ENCODE peak calls at places on chromosomes 13 and 19, in ten cellular contexts. K is colonic mucosa, O is H1, P is AG09309, G is cardiac muscle cell, Q is GM06990, Z is fibroblast of lung, R is GM20000, U is HFF-Myc, M is upper lobe of left lung. X is an unnamed sample.

GRCh38 chr13:33411312-33411711 is 125.8 kb upstream of the STARD13 start:
- DNase-seq in K (no peak), O (no peak), P (no peak), G (no peak), Q (no peak), Z (no peak), R (no peak), U (no peak), M (no peak), X (no peak)

GRCh38 chr19:49689133-49690072 is at the start of gene ADM5:
- DNase-seq in K (peak), O (no peak), P (no peak), G (peak), Q (no peak), Z (no peak), R (no peak), U (no peak), M (peak), X (no peak)

GRCh38 chr13:33015791-33016323 is 366 bp upstream of the KL start:
- DNase-seq in K (peak), O (no peak), P (no peak), G (no peak), Q (peak), Z (no peak), R (peak), U (no peak), M (no peak), X (no peak)

GRCh38 chr19:45130888-45131615 is 29.7 kb downstream of the NKPD1 start:
- DNase-seq in K (no peak), O (no peak), P (no peak), G (no peak), Q (no peak), Z (peak), R (no peak), U (no peak), M (no peak), X (no peak)

GRCh38 chr13:93981578-93981977 is 497.9 kb downstream of the DCT start:
- DNase-seq in K (no peak), O (no peak), P (no peak), G (no peak), Q (no peak), Z (no peak), R (no peak), U (no peak), M (no peak), X (no peak)

GRCh38 chr19:58569191-58569942 is 3.8 kb downstream of the MZF1 start:
- DNase-seq in K (peak), O (no peak), P (no peak), G (no peak), Q (no peak), Z (no peak), R (no peak), U (no peak), M (no peak), X (no peak)

GRCh38 chr19:18593367-18594095 is 4.9 kb downstream of the REX1BD start:
- DNase-seq in K (no peak), O (no peak), P (no peak), G (no peak), Q (no peak), Z (no peak), R (no peak), U (no peak), M (peak), X (no peak)

GRCh38 chr19:6065685-6066365 is 44.5 kb downstream of the RFX2 start:
- DNase-seq in K (peak), O (no peak), P (no peak), G (no peak), Q (no peak), Z (peak), R (no peak), U (no peak), M (no peak), X (no peak)

GRCh38 chr19:47035127-47035494 is 13.3 kb downstream of the TMEM160 start:
- DNase-seq in K (peak), O (no peak), P (no peak), G (no peak), Q (no peak), Z (peak), R (no peak), U (no peak), M (no peak), X (no peak)

GRCh38 chr13:49271264-49271663 is 23.5 kb downstream of the CDADC1 start:
- DNase-seq in K (no peak), O (no peak), P (no peak), G (no peak), Q (no peak), Z (no peak), R (peak), U (no peak), M (no peak), X (no peak)

GRCh38 chr19:6802336-6803035 is 30.0 kb downstream of the VAV1 start:
- DNase-seq in K (peak), O (no peak), P (no peak), G (peak), Q (peak), Z (no peak), R (peak), U (no peak), M (no peak), X (no peak)

GRCh38 chr13:93625536-93625935 is 398.9 kb downstream of the GPC6 start:
- DNase-seq in K (no peak), O (no peak), P (no peak), G (peak), Q (no peak), Z (no peak), R (no peak), U (no peak), M (no peak), X (no peak)

GRCh38 chr13:91017031-91017668 is 330.3 kb upstream of the MIR17HG start:
- DNase-seq in K (peak), O (peak), P (no peak), G (peak), Q (peak), Z (peak), R (peak), U (peak), M (no peak), X (peak)

GRCh38 chr13:66853559-66853958 is 376.6 kb downstream of the PCDH9 start:
- DNase-seq in K (no peak), O (no peak), P (no peak), G (no peak), Q (no peak), Z (no peak), R (no peak), U (no peak), M (no peak), X (no peak)

GRCh38 chr19:42424712-42425131 is 2.5 kb downstream of the LIPE start:
- DNase-seq in K (no peak), O (no peak), P (no peak), G (no peak), Q (no peak), Z (no peak), R (no peak), U (no peak), M (peak), X (no peak)

GRCh38 chr19:39498262-39499081 is at the start of gene DLL3:
- DNase-seq in K (no peak), O (no peak), P (no peak), G (no peak), Q (no peak), Z (no peak), R (no peak), U (no peak), M (no peak), X (peak)

GRCh38 chr19:18738961-18739690 is 52.0 kb downstream of the COMP start:
- DNase-seq in K (no peak), O (no peak), P (no peak), G (no peak), Q (no peak), Z (no peak), R (no peak), U (no peak), M (no peak), X (no peak)

GRCh38 chr19:14073925-14074838 is 1.6 kb downstream of the MISP3 start:
- DNase-seq in K (peak), O (no peak), P (no peak), G (no peak), Q (no peak), Z (no peak), R (peak), U (no peak), M (peak), X (no peak)

GRCh38 chr19:41264581-41265375 is 606 bp downstream of the HNRNPUL1 start:
- DNase-seq in K (peak), O (no peak), P (no peak), G (peak), Q (peak), Z (peak), R (peak), U (no peak), M (peak), X (no peak)

GRCh38 chr13:73335226-73335625 is 276.4 kb downstream of the KLF5 start:
- DNase-seq in K (no peak), O (no peak), P (peak), G (peak), Q (no peak), Z (peak), R (no peak), U (peak), M (no peak), X (peak)

GRCh38 chr19:47408156-47408938 is 11.0 kb downstream of the MEIS3 start:
- DNase-seq in K (no peak), O (no peak), P (no peak), G (no peak), Q (no peak), Z (no peak), R (no peak), U (no peak), M (no peak), X (no peak)

GRCh38 chr13:98228661-98229349 is 51.7 kb upstream of the RNF113B start:
- DNase-seq in K (no peak), O (no peak), P (no peak), G (no peak), Q (no peak), Z (peak), R (no peak), U (no peak), M (no peak), X (no peak)

GRCh38 chr19:41920878-41921277 is 7.4 kb downstream of the ERFL start:
- DNase-seq in K (no peak), O (no peak), P (no peak), G (no peak), Q (no peak), Z (no peak), R (no peak), U (no peak), M (peak), X (no peak)

GRCh38 chr19:16825312-16826168 is 3.7 kb upstream of the SIN3B start:
- DNase-seq in K (peak), O (no peak), P (no peak), G (peak), Q (no peak), Z (peak), R (no peak), U (peak), M (no peak), X (no peak)

GRCh38 chr13:26168276-26168814 is 53.8 kb downstream of the RNF6 start:
- DNase-seq in K (no peak), O (no peak), P (no peak), G (peak), Q (no peak), Z (no peak), R (no peak), U (no peak), M (no peak), X (peak)

GRCh38 chr13:28100149-28101121 is at the start of gene FLT3:
- DNase-seq in K (peak), O (peak), P (no peak), G (peak), Q (peak), Z (peak), R (peak), U (no peak), M (peak), X (no peak)

GRCh38 chr19:35134601-35135091 is at the start of gene LGI4:
- DNase-seq in K (no peak), O (no peak), P (no peak), G (no peak), Q (no peak), Z (no peak), R (no peak), U (no peak), M (no peak), X (no peak)

GRCh38 chr13:64985075-64985474 is 2245.1 kb downstream of the PCDH9 start:
- DNase-seq in K (no peak), O (no peak), P (no peak), G (no peak), Q (no peak), Z (no peak), R (no peak), U (no peak), M (no peak), X (no peak)

GRCh38 chr19:44738603-44739585 is 9.6 kb upstream of the BCL3 start:
- DNase-seq in K (peak), O (no peak), P (no peak), G (no peak), Q (no peak), Z (peak), R (no peak), U (no peak), M (no peak), X (no peak)

GRCh38 chr13:21670006-21670882 is 629 bp upstream of the FGF9 start:
- DNase-seq in K (peak), O (no peak), P (no peak), G (peak), Q (peak), Z (peak), R (peak), U (no peak), M (peak), X (no peak)

GRCh38 chr13:112464720-112465119 is 88.6 kb downstream of the SPACA7 start:
- DNase-seq in K (no peak), O (no peak), P (no peak), G (no peak), Q (no peak), Z (no peak), R (no peak), U (no peak), M (no peak), X (no peak)

GRCh38 chr19:5680083-5680436 is 256 bp downstream of the MICOS13 start:
- DNase-seq in K (no peak), O (no peak), P (no peak), G (no peak), Q (no peak), Z (no peak), R (no peak), U (no peak), M (no peak), X (no peak)

GRCh38 chr19:38701455-38702063 is 42.7 kb downstream of the CAPN12 start:
- DNase-seq in K (peak), O (no peak), P (no peak), G (no peak), Q (no peak), Z (peak), R (no peak), U (no peak), M (no peak), X (no peak)

GRCh38 chr19:32416749-32417469 is 11.3 kb downstream of the DPY19L3 start:
- DNase-seq in K (no peak), O (no peak), P (no peak), G (no peak), Q (no peak), Z (peak), R (no peak), U (no peak), M (no peak), X (no peak)

GRCh38 chr13:62702502-62702901 is 1286.9 kb upstream of the PCDH20 start:
- DNase-seq in K (no peak), O (no peak), P (no peak), G (no peak), Q (no peak), Z (no peak), R (no peak), U (no peak), M (no peak), X (no peak)

GRCh38 chr19:13887529-13887928 is 10.6 kb downstream of the NANOS3 start:
- DNase-seq in K (no peak), O (no peak), P (peak), G (peak), Q (no peak), Z (peak), R (no peak), U (no peak), M (no peak), X (no peak)

GRCh38 chr19:51983361-51983760 is 3.3 kb downstream of the ZNF350 start:
- DNase-seq in K (no peak), O (no peak), P (no peak), G (no peak), Q (no peak), Z (no peak), R (no peak), U (no peak), M (no peak), X (no peak)

GRCh38 chr13:26921918-26922317 is 161.3 kb upstream of the GPR12 start:
- DNase-seq in K (no peak), O (no peak), P (no peak), G (no peak), Q (no peak), Z (no peak), R (no peak), U (no peak), M (no peak), X (no peak)

GRCh38 chr19:47406711-47407416 is 12.5 kb downstream of the MEIS3 start:
- DNase-seq in K (no peak), O (no peak), P (no peak), G (peak), Q (no peak), Z (no peak), R (no peak), U (no peak), M (peak), X (no peak)

GRCh38 chr13:21443171-21443570 is 15.9 kb downstream of the ZDHHC20 start:
- DNase-seq in K (no peak), O (no peak), P (no peak), G (no peak), Q (no peak), Z (no peak), R (no peak), U (no peak), M (no peak), X (no peak)

DNA sequence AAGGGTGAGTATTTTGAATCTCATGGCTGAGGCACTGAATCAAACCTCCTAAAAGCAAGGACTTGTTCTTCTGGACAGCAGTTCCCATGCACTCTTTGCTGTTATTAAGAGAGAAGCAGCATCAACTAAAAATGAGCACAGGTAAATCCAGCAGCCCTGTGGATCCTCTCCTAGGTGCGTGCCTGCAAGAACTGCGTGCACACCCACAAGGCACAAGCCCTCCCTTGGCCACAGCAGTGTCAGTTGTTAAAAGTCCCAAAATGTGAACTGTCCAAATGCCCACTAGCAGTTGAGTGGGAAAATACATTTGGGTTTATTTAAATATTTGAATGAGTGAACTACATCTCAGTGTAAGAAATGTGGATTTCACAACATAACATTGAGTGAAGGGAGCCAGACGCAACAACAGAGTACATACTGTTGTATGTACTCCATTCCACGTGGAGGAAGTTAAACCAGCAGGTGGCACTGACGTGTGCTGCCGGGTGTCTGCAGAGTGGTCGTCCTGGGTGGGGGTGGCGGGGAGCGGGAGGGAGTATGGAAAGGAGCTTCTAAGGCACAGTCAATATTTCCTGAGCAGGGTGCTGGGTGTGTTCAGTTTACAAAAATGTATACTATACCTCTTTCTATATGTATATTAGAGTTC is 266.4 kb downstream of the NALCN start:
- DNase-seq in K (no peak), O (no peak), P (no peak), G (peak), Q (no peak), Z (peak), R (no peak), U (no peak), M (no peak), X (no peak)
- TF ChIP-seq CTCF in K (no peak), O (peak), P (peak), G (peak), Q (peak), Z (peak), R (no peak), U (peak), M (no peak), X (peak)

DNA sequence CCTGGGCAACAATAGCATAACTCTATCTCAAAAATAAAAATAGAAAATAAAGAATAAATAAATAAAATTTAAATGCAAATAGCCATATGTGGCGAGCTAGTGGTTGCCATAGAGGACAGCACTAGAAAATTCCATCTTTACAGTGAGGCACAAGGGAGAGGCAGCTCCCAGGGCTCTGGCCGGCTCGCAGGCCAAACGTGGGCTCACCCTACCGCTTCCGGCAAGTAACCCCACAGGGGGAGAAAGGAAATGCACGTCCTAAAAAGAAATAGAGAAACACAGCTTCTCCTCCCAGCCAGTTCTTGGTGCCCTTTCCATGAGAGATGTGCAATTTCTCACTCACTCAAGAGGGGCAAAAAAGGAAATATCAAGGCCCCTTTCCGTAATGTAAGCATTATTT is 12.4 kb upstream of the GRWD1 start:
- DNase-seq in K (no peak), O (no peak), P (no peak), G (no peak), Q (no peak), Z (no peak), R (no peak), U (no peak), M (no peak), X (no peak)
- TF ChIP-seq CTCF in K (no peak), O (no peak), P (no peak), G (no peak), Q (no peak), Z (no peak), R (no peak), U (no peak), M (no peak), X (no peak)

GRCh38 chr13:20192470-20193141 is at the start of gene GJB2:
- DNase-seq in K (peak), O (no peak), P (no peak), G (no peak), Q (no peak), Z (no peak), R (no peak), U (no peak), M (peak), X (no peak)

GRCh38 chr13:20191311-20191901 is 1.3 kb downstream of the GJB2 start:
- DNase-seq in K (peak), O (no peak), P (no peak), G (peak), Q (no peak), Z (no peak), R (no peak), U (no peak), M (peak), X (no peak)

GRCh38 chr13:20190481-20191310 is 2.0 kb downstream of the GJB2 start:
- DNase-seq in K (no peak), O (no peak), P (peak), G (peak), Q (no peak), Z (peak), R (no peak), U (peak), M (no peak), X (no peak)

GRCh38 chr13:20193142-20193923 is 595 bp upstream of the GJB2 start:
- DNase-seq in K (no peak), O (no peak), P (no peak), G (no peak), Q (no peak), Z (no peak), R (no peak), U (no peak), M (peak), X (no peak)

DNA sequence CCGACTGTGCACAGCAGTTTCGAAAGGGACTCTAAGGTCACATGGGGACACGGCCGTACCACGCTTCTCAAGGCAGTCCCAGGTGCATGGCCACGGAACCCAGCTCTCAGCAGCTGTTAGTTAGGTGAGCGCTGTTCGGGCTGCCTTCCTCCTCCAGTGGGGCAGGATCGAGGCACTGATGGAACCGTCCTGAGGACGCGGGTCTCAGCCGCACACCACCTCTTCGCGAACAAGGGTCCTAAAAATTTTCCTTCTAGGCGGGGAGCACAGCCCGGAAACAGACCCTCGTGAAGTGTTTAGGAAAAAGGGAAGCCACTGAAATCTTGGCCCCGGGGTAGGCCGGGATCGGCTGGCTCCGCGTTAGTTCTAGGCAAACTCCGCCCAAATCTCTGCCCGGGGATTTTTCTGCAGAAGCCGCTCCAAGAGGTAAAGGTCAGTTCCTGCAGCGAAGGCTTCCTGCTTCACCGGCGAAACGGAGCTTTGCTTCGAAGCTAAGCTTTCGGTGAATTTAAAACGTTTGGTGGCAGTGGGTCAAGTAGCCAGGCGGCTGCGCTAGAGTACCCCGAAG is 752 bp downstream of the GJB2 start:
- DNase-seq in K (peak), O (no peak), P (no peak), G (peak), Q (no peak), Z (peak), R (peak), U (no peak), M (no peak), X (no peak)
- TF ChIP-seq CTCF in K (no peak), O (peak), P (no peak), G (no peak), Q (peak), Z (no peak), R (no peak), U (no peak), M (no peak), X (no peak)

GRCh38 chr13:87274209-87274819 is 396.9 kb upstream of the SLITRK5 start:
- DNase-seq in K (peak), O (no peak), P (no peak), G (peak), Q (no peak), Z (peak), R (peak), U (no peak), M (no peak), X (no peak)
- TF ChIP-seq CTCF in K (peak), O (peak), P (peak), G (peak), Q (peak), Z (peak), R (peak), U (peak), M (peak), X (peak)

GRCh38 chr19:920051-920857 is 3.1 kb downstream of the KISS1R start:
- DNase-seq in K (no peak), O (no peak), P (no peak), G (peak), Q (peak), Z (no peak), R (peak), U (no peak), M (peak), X (no peak)
- TF ChIP-seq CTCF in K (no peak), O (no peak), P (no peak), G (no peak), Q (no peak), Z (no peak), R (no peak), U (no peak), M (no peak), X (no peak)